ENCODE peak calls at places on chromosomes 11 and 22, in nine cellular contexts. A, O, E, Z, I, P, C, G and D are unnamed samples.
A peak's percentile ranks its signal among the peaks of the same experiment; 100 is the strongest.

GRCh38 chr11:107014871-107015270 is 3.4 kb downstream of the GUCY1A2 start:
- DNase-seq in A (no peak), O (no peak), E (no peak), Z (no peak), I (no peak), P (no peak), C (no peak), G (no peak), D (no peak)

GRCh38 chr11:70552441-70553150 is 154.3 kb downstream of the CTTN start:
- DNase-seq in A (no peak), O (no peak), E (no peak), Z (no peak), I (no peak), P (no peak), C (no peak), G (no peak), D (no peak)

GRCh38 chr11:93143186-93143585 is 54.6 kb downstream of the SLC36A4 start:
- DNase-seq in A (no peak), O (no peak), E (no peak), Z (no peak), I (no peak), P (no peak), C (no peak), G (no peak), D (no peak)

GRCh38 chr11:27204527-27204926 is 158.5 kb downstream of the CCDC34 start:
- DNase-seq in A (peak; percentile 15), O (no peak), E (peak; percentile 45), Z (no peak), I (peak; percentile 56), P (no peak), C (peak; percentile 27), G (peak; percentile 35), D (no peak)

GRCh38 chr11:130371004-130371590 is 56.4 kb upstream of the ZBTB44 start:
- DNase-seq in A (no peak), O (no peak), E (no peak), Z (no peak), I (no peak), P (no peak), C (no peak), G (no peak), D (no peak)

GRCh38 chr11:75513250-75513649 is 12.5 kb downstream of the GDPD5 start:
- DNase-seq in A (no peak), O (no peak), E (peak; percentile 53), Z (no peak), I (no peak), P (no peak), C (no peak), G (no peak), D (peak; percentile 25)

GRCh38 chr22:20857247-20857643 is 1.4 kb downstream of the PI4KA start:
- DNase-seq in A (no peak), O (no peak), E (no peak), Z (no peak), I (no peak), P (no peak), C (no peak), G (no peak), D (no peak)

GRCh38 chr11:44912270-44912987 is 38.3 kb downstream of the TP53I11 start:
- DNase-seq in A (no peak), O (no peak), E (no peak), Z (no peak), I (no peak), P (no peak), C (no peak), G (peak; percentile 47), D (no peak)

GRCh38 chr11:34345012-34345804 is 12.6 kb downstream of the ABTB2 start:
- DNase-seq in A (peak; percentile 52), O (no peak), E (no peak), Z (peak; percentile 75), I (no peak), P (peak; percentile 49), C (peak; percentile 95), G (no peak), D (peak; percentile 36)

GRCh38 chr11:109940816-109941215 is 152.4 kb upstream of the ZC3H12C start:
- DNase-seq in A (peak; percentile 39), O (no peak), E (peak; percentile 11), Z (no peak), I (no peak), P (no peak), C (no peak), G (peak; percentile 23), D (no peak)

GRCh38 chr11:118380571-118380970 is 20.8 kb upstream of the ATP5MG start:
- DNase-seq in A (no peak), O (no peak), E (peak; percentile 5), Z (no peak), I (no peak), P (no peak), C (no peak), G (no peak), D (no peak)

GRCh38 chr22:35480627-35481565 is 59.7 kb upstream of the RASD2 start:
- DNase-seq in A (no peak), O (peak; percentile 69), E (no peak), Z (peak; percentile 90), I (peak; percentile 81), P (peak; percentile 59), C (no peak), G (no peak), D (no peak)

GRCh38 chr22:26646158-26646557 is 11.2 kb upstream of the MIAT start:
- DNase-seq in A (no peak), O (no peak), E (no peak), Z (no peak), I (no peak), P (no peak), C (no peak), G (no peak), D (no peak)

GRCh38 chr11:125317416-125317815 is 152.9 kb downstream of the PKNOX2 start:
- DNase-seq in A (no peak), O (no peak), E (no peak), Z (no peak), I (no peak), P (no peak), C (no peak), G (no peak), D (no peak)

GRCh38 chr11:1148752-1149180 is 9.0 kb upstream of the MUC5AC start:
- DNase-seq in A (no peak), O (no peak), E (no peak), Z (peak; percentile 43), I (peak; percentile 19), P (no peak), C (no peak), G (no peak), D (no peak)

GRCh38 chr11:120184946-120185677 is 25.7 kb upstream of the OAF start:
- DNase-seq in A (no peak), O (peak; percentile 86), E (no peak), Z (peak; percentile 92), I (peak; percentile 82), P (peak; percentile 63), C (peak; percentile 93), G (no peak), D (no peak)

GRCh38 chr11:59267738-59268475 is 55.2 kb upstream of the MPEG1 start:
- DNase-seq in A (no peak), O (no peak), E (no peak), Z (no peak), I (no peak), P (no peak), C (no peak), G (no peak), D (no peak)

GRCh38 chr11:59273008-59273841 is 60.5 kb upstream of the MPEG1 start:
- DNase-seq in A (no peak), O (no peak), E (no peak), Z (no peak), I (peak; percentile 48), P (no peak), C (no peak), G (no peak), D (no peak)

GRCh38 chr11:59267196-59267595 is 54.5 kb upstream of the MPEG1 start:
- DNase-seq in A (no peak), O (no peak), E (no peak), Z (no peak), I (no peak), P (no peak), C (no peak), G (no peak), D (no peak)

GRCh38 chr11:59271811-59272327 is 59.1 kb upstream of the MPEG1 start:
- DNase-seq in A (no peak), O (no peak), E (no peak), Z (no peak), I (no peak), P (no peak), C (no peak), G (no peak), D (no peak)

DNA sequence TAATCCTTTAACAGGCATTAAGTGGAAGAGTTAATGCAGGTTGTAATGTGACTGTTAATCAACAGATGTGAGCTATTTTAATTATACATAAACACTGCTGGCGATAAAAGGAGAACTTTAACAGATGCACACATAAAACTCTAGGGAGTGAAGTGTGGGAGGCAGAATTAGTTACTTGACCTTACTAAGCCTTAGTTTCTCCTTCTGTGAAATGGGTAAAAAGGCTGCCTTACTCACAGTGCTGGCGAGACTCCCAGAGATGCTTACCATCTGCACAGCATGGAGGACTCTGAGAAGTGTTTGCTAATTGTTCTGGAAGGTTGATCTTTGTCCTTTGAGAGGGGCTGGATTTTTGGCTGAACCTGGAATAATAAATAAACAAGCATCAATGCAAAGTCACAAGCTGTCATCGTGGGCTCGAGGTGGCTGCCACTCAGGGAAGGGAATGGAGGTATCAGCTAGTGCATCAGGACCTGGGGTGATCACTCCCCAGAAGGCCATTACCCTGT is 58.6 kb upstream of the MPEG1 start:
- DNase-seq in A (no peak), O (no peak), E (no peak), Z (no peak), I (no peak), P (no peak), C (no peak), G (no peak), D (no peak)
- H3K4me1 ChIP-seq in A (peaks cover 7% of the 10 kb centered on the region), O (no peaks in the 10 kb centered on the region), E (no peaks in the 10 kb centered on the region), Z (no peaks in the 10 kb centered on the region), I (peaks cover 21% of the 10 kb centered on the region), P (no peaks in the 10 kb centered on the region), C (no peaks in the 10 kb centered on the region), G (no peaks in the 10 kb centered on the region), D (peaks cover 5% of the 10 kb centered on the region)

GRCh38 chr11:67999201-67999629 is 4.7 kb downstream of the UNC93B1 start:
- DNase-seq in A (no peak), O (peak; percentile 42), E (no peak), Z (no peak), I (no peak), P (no peak), C (no peak), G (no peak), D (no peak)
- TF ChIP-seq POLR2A in A (no peak), O (no peak), E (no peak), Z (no peak), I (no peak), P (no peak), C (no peak), G (no peak), D (no peak)

GRCh38 chr22:38175206-38176118 is 6.2 kb downstream of the PLA2G6 start:
- DNase-seq in A (no peak), O (no peak), E (no peak), Z (peak; percentile 60), I (no peak), P (no peak), C (no peak), G (no peak), D (no peak)
- H3K4me1 ChIP-seq in A (peaks cover 43% of the 10 kb centered on the region), O (peaks cover 30% of the 10 kb centered on the region), E (peaks cover 62% of the 10 kb centered on the region), Z (peaks cover 31% of the 10 kb centered on the region), I (peaks cover 49% of the 10 kb centered on the region), P (peaks cover 66% of the 10 kb centered on the region), C (peaks cover 65% of the 10 kb centered on the region), G (peaks cover 22% of the 10 kb centered on the region), D (peaks cover 19% of the 10 kb centered on the region)

GRCh38 chr22:28505416-28506156 is 174.1 kb downstream of the TTC28 start:
- DNase-seq in A (no peak), O (no peak), E (no peak), Z (no peak), I (no peak), P (no peak), C (no peak), G (no peak), D (no peak)

GRCh38 chr22:28506207-28506606 is 173.4 kb downstream of the TTC28 start:
- DNase-seq in A (no peak), O (no peak), E (no peak), Z (no peak), I (no peak), P (no peak), C (no peak), G (no peak), D (no peak)
- TF ChIP-seq POLR2A in A (no peak), O (no peak), E (no peak), Z (no peak), I (no peak), P (no peak), C (no peak), G (no peak), D (no peak)